ENCODE peak calls at places on chromosomes 6 and 20, in seven cellular contexts. Y is fibroblast of mammary gland; K is hypothalamus; L is HT1080; U is SK-N-MC; X is cerebellar cortex; Z is stimulated activated CD8-positive, alpha-beta memory T cell treated with anti-CD3 and anti-CD28 coated beads, Interleukin-15, amount 100 ng/mL, for 1 hour. N is an unnamed sample.

GRCh38 chr6:166584813-166585429 is 1.6 kb downstream of the RAMACL start:
- DNase-seq in L (no peak), K (no peak), U (no peak), Y (no peak), X (no peak), Z (no peak), N (no peak)

GRCh38 chr6:108627692-108628565 is 67.2 kb downstream of the FOXO3 start:
- DNase-seq in L (peak), Z (no peak), U (no peak), X (no peak), Y (peak), K (no peak), N (no peak)

GRCh38 chr6:16318538-16318937 is 80.2 kb downstream of the GMPR start:
- DNase-seq in X (no peak), L (peak), U (no peak), K (no peak), Y (peak), Z (no peak), N (peak)

GRCh38 chr20:23255658-23256385 is 94.8 kb upstream of the NXT1 start:
- DNase-seq in X (no peak), Y (no peak), Z (no peak), L (peak), U (no peak), K (no peak), N (peak)

GRCh38 chr6:159716247-159717086 is 10.8 kb upstream of the WTAP start:
- DNase-seq in L (peak), K (peak), Z (no peak), Y (peak), U (no peak), X (no peak), N (peak)

GRCh38 chr6:26307830-26308229 is 57.2 kb upstream of the BTN3A2 start:
- DNase-seq in U (no peak), K (no peak), X (no peak), Y (no peak), Z (no peak), L (no peak), N (no peak)

GRCh38 chr20:9886227-9886626 is 47.4 kb upstream of the PAK5 start:
- DNase-seq in X (no peak), K (no peak), Z (no peak), Y (peak), L (peak), U (no peak), N (no peak)

GRCh38 chr20:49510562-49511117 is 28.2 kb upstream of the KCNB1 start:
- DNase-seq in U (no peak), X (no peak), L (no peak), Y (peak), K (no peak), Z (no peak), N (peak)

GRCh38 chr6:150282806-150283205 is 86.0 kb upstream of the IYD start:
- DNase-seq in L (no peak), Y (peak), Z (no peak), U (no peak), X (no peak), K (no peak), N (no peak)

GRCh38 chr6:17429381-17430061 is 36.1 kb downstream of the CAP2 start:
- DNase-seq in X (no peak), Z (no peak), Y (peak), L (no peak), U (no peak), K (no peak), N (no peak)

N was measured in hepatic stellate cell.